ENCODE peak calls at places on chromosomes 5 and 9, in seven cellular contexts. One of them, this sample, is unnamed.
A peak's percentile ranks its signal among the peaks of the same experiment; 100 is the strongest.

GRCh38 chr9:93968451-93969327 is 13.5 kb upstream of the BARX1 start:
- DNase-seq in GM12878: no peak
- DNase-seq in activated B cell treated with CpG ODN at 0.5 μM for 24 hours: no peak
- DNase-seq in body of pancreas: no peak
- DNase-seq in PC-9: no peak
- DNase-seq in ovary: no peak
- DNase-seq in IMR-90: peak; percentile 59
- DNase-seq in this sample: no peak

GRCh38 chr9:105967798-105968197 is 273.5 kb downstream of the TMEM38B start:
- DNase-seq in GM12878: no peak
- DNase-seq in activated B cell treated with CpG ODN at 0.5 μM for 24 hours: no peak
- DNase-seq in body of pancreas: no peak
- DNase-seq in PC-9: no peak
- DNase-seq in ovary: no peak
- DNase-seq in IMR-90: no peak
- DNase-seq in this sample: no peak

GRCh38 chr9:21267806-21268657 is 28.2 kb upstream of the IFNA14 start:
- DNase-seq in GM12878: no peak
- DNase-seq in activated B cell treated with CpG ODN at 0.5 μM for 24 hours: no peak
- DNase-seq in body of pancreas: no peak
- DNase-seq in PC-9: no peak
- DNase-seq in ovary: no peak
- DNase-seq in IMR-90: no peak
- DNase-seq in this sample: no peak

GRCh38 chr9:137441289-137441934 is at the start of gene ENTPD8:
- DNase-seq in GM12878: no peak
- DNase-seq in activated B cell treated with CpG ODN at 0.5 μM for 24 hours: no peak
- DNase-seq in body of pancreas: peak; percentile 83
- DNase-seq in PC-9: peak; percentile 73
- DNase-seq in ovary: peak; percentile 46
- DNase-seq in IMR-90: no peak
- DNase-seq in this sample: no peak

GRCh38 chr9:87894998-87895625 is 12.4 kb downstream of the SPATA31E1 start:
- DNase-seq in GM12878: no peak
- DNase-seq in activated B cell treated with CpG ODN at 0.5 μM for 24 hours: no peak
- DNase-seq in body of pancreas: no peak
- DNase-seq in PC-9: no peak
- DNase-seq in ovary: no peak
- DNase-seq in IMR-90: no peak
- DNase-seq in this sample: no peak

GRCh38 chr5:56838409-56839039 is 23.2 kb downstream of the MAP3K1 start:
- DNase-seq in GM12878: peak; percentile 42
- DNase-seq in activated B cell treated with CpG ODN at 0.5 μM for 24 hours: no peak
- DNase-seq in body of pancreas: no peak
- DNase-seq in PC-9: peak; percentile 58
- DNase-seq in ovary: no peak
- DNase-seq in IMR-90: peak; percentile 74
- DNase-seq in this sample: peak; percentile 63

GRCh38 chr5:3261081-3261480 is 334.6 kb upstream of the IRX1 start:
- DNase-seq in GM12878: no peak
- DNase-seq in activated B cell treated with CpG ODN at 0.5 μM for 24 hours: no peak
- DNase-seq in body of pancreas: no peak
- DNase-seq in PC-9: no peak
- DNase-seq in ovary: no peak
- DNase-seq in IMR-90: no peak
- DNase-seq in this sample: no peak

GRCh38 chr5:15951550-15951949 is 228.0 kb downstream of the MARCHF11 start:
- DNase-seq in GM12878: no peak
- DNase-seq in activated B cell treated with CpG ODN at 0.5 μM for 24 hours: no peak
- DNase-seq in body of pancreas: no peak
- DNase-seq in PC-9: no peak
- DNase-seq in ovary: no peak
- DNase-seq in IMR-90: no peak
- DNase-seq in this sample: no peak

GRCh38 chr9:82284758-82285157 is 296.2 kb downstream of the SPATA31D1 start:
- DNase-seq in GM12878: no peak
- DNase-seq in activated B cell treated with CpG ODN at 0.5 μM for 24 hours: no peak
- DNase-seq in body of pancreas: no peak
- DNase-seq in PC-9: no peak
- DNase-seq in ovary: no peak
- DNase-seq in IMR-90: peak; percentile 21
- DNase-seq in this sample: no peak

GRCh38 chr5:108615216-108615615 is 132.5 kb upstream of the FER start:
- DNase-seq in GM12878: no peak
- DNase-seq in activated B cell treated with CpG ODN at 0.5 μM for 24 hours: no peak
- DNase-seq in body of pancreas: no peak
- DNase-seq in PC-9: no peak
- DNase-seq in ovary: no peak
- DNase-seq in IMR-90: peak; percentile 79
- DNase-seq in this sample: peak; percentile 67

GRCh38 chr9:95150903-95151302 is 166.6 kb downstream of the FANCC start:
- DNase-seq in GM12878: no peak
- DNase-seq in activated B cell treated with CpG ODN at 0.5 μM for 24 hours: no peak
- DNase-seq in body of pancreas: no peak
- DNase-seq in PC-9: no peak
- DNase-seq in ovary: no peak
- DNase-seq in IMR-90: no peak
- DNase-seq in this sample: no peak
- TF ChIP-seq CTCF in GM12878: no peak
- TF ChIP-seq CTCF in activated B cell treated with CpG ODN at 0.5 μM for 24 hours: no peak
- TF ChIP-seq CTCF in body of pancreas: no peak
- TF ChIP-seq CTCF in PC-9: no peak
- TF ChIP-seq CTCF in ovary: no peak
- TF ChIP-seq CTCF in IMR-90: no peak
- TF ChIP-seq CTCF in this sample: no peak

GRCh38 chr9:99515874-99516656 is 294.0 kb downstream of the SEC61B start:
- DNase-seq in GM12878: peak; percentile 15
- DNase-seq in activated B cell treated with CpG ODN at 0.5 μM for 24 hours: peak; percentile 27
- DNase-seq in body of pancreas: no peak
- DNase-seq in PC-9: no peak
- DNase-seq in ovary: no peak
- DNase-seq in IMR-90: no peak
- DNase-seq in this sample: no peak
- TF ChIP-seq CTCF in GM12878: no peak
- TF ChIP-seq CTCF in activated B cell treated with CpG ODN at 0.5 μM for 24 hours: no peak
- TF ChIP-seq CTCF in body of pancreas: no peak
- TF ChIP-seq CTCF in PC-9: no peak
- TF ChIP-seq CTCF in ovary: no peak
- TF ChIP-seq CTCF in IMR-90: no peak
- TF ChIP-seq CTCF in this sample: no peak

GRCh38 chr5:134273642-134274361 is 47.9 kb upstream of the PPP2CA start:
- DNase-seq in GM12878: no peak
- DNase-seq in activated B cell treated with CpG ODN at 0.5 μM for 24 hours: no peak
- DNase-seq in body of pancreas: no peak
- DNase-seq in PC-9: peak; percentile 59
- DNase-seq in ovary: no peak
- DNase-seq in IMR-90: no peak
- DNase-seq in this sample: peak; percentile 41
- TF ChIP-seq CTCF in GM12878: no peak
- TF ChIP-seq CTCF in activated B cell treated with CpG ODN at 0.5 μM for 24 hours: no peak
- TF ChIP-seq CTCF in body of pancreas: no peak
- TF ChIP-seq CTCF in PC-9: no peak
- TF ChIP-seq CTCF in ovary: no peak
- TF ChIP-seq CTCF in IMR-90: no peak
- TF ChIP-seq CTCF in this sample: no peak

GRCh38 chr5:150616024-150616470 is 24.4 kb upstream of the SYNPO start:
- DNase-seq in GM12878: no peak
- DNase-seq in activated B cell treated with CpG ODN at 0.5 μM for 24 hours: no peak
- DNase-seq in body of pancreas: peak; percentile 82
- DNase-seq in PC-9: peak; percentile 74
- DNase-seq in ovary: peak; percentile 86
- DNase-seq in IMR-90: no peak
- DNase-seq in this sample: peak; percentile 49

GRCh38 chr5:150612905-150613670 is 27.4 kb upstream of the SYNPO start:
- DNase-seq in GM12878: no peak
- DNase-seq in activated B cell treated with CpG ODN at 0.5 μM for 24 hours: no peak
- DNase-seq in body of pancreas: peak; percentile 51
- DNase-seq in PC-9: no peak
- DNase-seq in ovary: peak; percentile 68
- DNase-seq in IMR-90: no peak
- DNase-seq in this sample: peak; percentile 66

GRCh38 chr5:150613991-150614650 is 26.3 kb upstream of the SYNPO start:
- DNase-seq in GM12878: no peak
- DNase-seq in activated B cell treated with CpG ODN at 0.5 μM for 24 hours: no peak
- DNase-seq in body of pancreas: peak; percentile 76
- DNase-seq in PC-9: peak; percentile 68
- DNase-seq in ovary: peak; percentile 59
- DNase-seq in IMR-90: no peak
- DNase-seq in this sample: no peak

GRCh38 chr5:150615141-150615699 is 25.2 kb upstream of the SYNPO start:
- DNase-seq in GM12878: no peak
- DNase-seq in activated B cell treated with CpG ODN at 0.5 μM for 24 hours: no peak
- DNase-seq in body of pancreas: peak; percentile 70
- DNase-seq in PC-9: no peak
- DNase-seq in ovary: peak; percentile 81
- DNase-seq in IMR-90: peak; percentile 64
- DNase-seq in this sample: peak; percentile 88

DNA sequence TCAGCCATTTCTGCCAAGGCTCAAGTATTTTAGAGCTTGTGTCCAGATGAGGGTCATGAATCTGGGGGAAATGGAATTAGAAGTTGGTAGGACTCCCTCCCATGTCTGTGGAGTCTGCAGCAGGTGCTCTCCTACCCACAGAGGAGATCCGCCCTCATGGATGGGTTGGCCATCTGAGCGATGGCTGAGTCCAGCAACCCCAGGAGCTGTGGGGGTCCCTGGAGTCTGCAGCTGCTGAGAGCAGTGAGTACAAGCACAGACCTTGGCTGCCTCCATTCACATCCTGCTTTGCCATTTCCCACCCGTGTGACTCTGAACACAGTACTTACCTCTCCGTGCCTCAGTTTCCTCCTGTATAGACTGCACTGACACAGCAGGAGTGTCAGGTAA is 25.8 kb upstream of the SYNPO start:
- DNase-seq in GM12878: no peak
- DNase-seq in activated B cell treated with CpG ODN at 0.5 μM for 24 hours: no peak
- DNase-seq in body of pancreas: no peak
- DNase-seq in PC-9: no peak
- DNase-seq in ovary: no peak
- DNase-seq in IMR-90: no peak
- DNase-seq in this sample: no peak
- TF ChIP-seq CTCF in GM12878: no peak
- TF ChIP-seq CTCF in activated B cell treated with CpG ODN at 0.5 μM for 24 hours: no peak
- TF ChIP-seq CTCF in body of pancreas: no peak
- TF ChIP-seq CTCF in PC-9: no peak
- TF ChIP-seq CTCF in ovary: no peak
- TF ChIP-seq CTCF in IMR-90: no peak
- TF ChIP-seq CTCF in this sample: no peak

DNA sequence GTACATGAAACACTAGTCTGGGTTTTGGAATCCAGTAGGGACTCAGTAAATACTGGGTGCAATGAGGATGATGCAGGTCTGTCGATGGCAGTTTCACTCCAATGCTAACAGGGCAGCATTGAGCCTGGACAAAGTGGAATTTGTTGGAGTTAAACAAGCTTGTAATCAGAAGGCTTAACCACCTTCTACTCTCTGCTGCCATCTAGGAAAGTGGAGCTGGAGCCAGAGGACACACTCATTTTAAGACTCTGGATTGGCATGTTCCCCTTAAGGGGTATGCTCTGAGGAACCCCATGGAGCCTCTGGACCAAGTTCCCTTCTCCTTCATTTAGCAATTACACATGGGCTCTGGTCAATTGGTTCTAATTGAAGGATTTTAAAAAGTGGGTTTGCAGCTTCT is 331.0 kb upstream of the ADAMTSL1 start:
- DNase-seq in GM12878: no peak
- DNase-seq in activated B cell treated with CpG ODN at 0.5 μM for 24 hours: no peak
- DNase-seq in body of pancreas: no peak
- DNase-seq in PC-9: no peak
- DNase-seq in ovary: no peak
- DNase-seq in IMR-90: no peak
- DNase-seq in this sample: peak; percentile 30
- TF ChIP-seq CTCF in GM12878: no peak
- TF ChIP-seq CTCF in activated B cell treated with CpG ODN at 0.5 μM for 24 hours: no peak
- TF ChIP-seq CTCF in body of pancreas: no peak
- TF ChIP-seq CTCF in PC-9: no peak
- TF ChIP-seq CTCF in ovary: no peak
- TF ChIP-seq CTCF in IMR-90: peak; percentile 9
- TF ChIP-seq CTCF in this sample: peak; percentile 15

DNA sequence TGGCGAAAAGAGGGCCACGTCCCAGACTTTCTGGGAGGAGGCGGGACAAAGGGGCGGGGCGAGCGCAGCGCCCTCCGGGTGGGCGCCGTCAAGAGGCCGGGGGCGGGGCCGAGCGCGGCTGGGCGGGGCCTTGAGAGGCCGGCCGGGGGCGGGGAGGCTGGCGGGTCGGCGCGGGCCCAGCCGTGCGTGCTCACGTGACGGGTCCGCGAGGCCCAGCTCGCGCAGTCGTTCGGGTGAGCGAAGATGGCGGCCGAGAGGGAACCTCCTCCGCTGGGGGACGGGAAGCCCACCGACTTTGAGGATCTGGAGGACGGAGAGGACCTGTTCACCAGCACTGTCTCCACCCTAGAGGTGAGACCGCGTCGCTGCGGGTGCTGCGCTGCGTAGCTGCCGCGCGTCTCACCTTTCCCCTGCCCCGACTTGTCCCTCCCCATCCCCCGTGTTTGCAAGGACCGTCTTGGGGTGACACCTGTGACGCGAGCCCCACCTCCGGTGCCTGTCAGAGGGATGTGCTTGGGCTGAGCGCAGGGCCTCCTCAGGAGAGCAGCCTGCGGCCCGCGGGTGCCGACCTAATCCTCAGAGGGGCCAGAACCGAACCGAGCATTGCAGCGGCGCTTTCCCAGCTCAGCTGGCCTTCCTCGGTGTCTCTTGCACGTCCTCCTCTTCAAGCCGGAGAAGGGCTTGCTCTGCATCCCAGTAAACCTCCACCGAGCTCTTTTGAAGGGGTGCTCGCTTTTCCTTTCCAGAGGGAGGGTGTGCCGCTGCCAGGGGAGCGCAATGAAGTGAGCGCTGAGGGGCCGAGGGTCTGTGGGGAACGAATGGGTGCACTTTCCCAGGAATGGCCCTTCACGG is at the start of gene SNX2:
- DNase-seq in GM12878: no peak
- DNase-seq in activated B cell treated with CpG ODN at 0.5 μM for 24 hours: peak; percentile 96
- DNase-seq in body of pancreas: peak; percentile 95
- DNase-seq in PC-9: peak; percentile 65
- DNase-seq in ovary: peak; percentile 97
- DNase-seq in IMR-90: peak; percentile 76
- DNase-seq in this sample: peak; percentile 92
- TF ChIP-seq CTCF in GM12878: no peak
- TF ChIP-seq CTCF in activated B cell treated with CpG ODN at 0.5 μM for 24 hours: no peak
- TF ChIP-seq CTCF in body of pancreas: no peak
- TF ChIP-seq CTCF in PC-9: no peak
- TF ChIP-seq CTCF in ovary: peak; percentile 26
- TF ChIP-seq CTCF in IMR-90: no peak
- TF ChIP-seq CTCF in this sample: peak; percentile 32

This sample was measured in MCF 10A.